ENCODE peak calls at places on chromosome 16, in eight cellular contexts. One of them, this sample, is unnamed.

GRCh38 chr16:29028457-29029167 is 43.8 kb downstream of the LAT start:
- DNase-seq in heart right ventricle: no peak
- DNase-seq in A549: no peak
- DNase-seq in AG04450: no peak
- DNase-seq in neural progenitor cell: no peak
- DNase-seq in sigmoid colon: peak
- DNase-seq in kidney: no peak
- DNase-seq in progenitor cell of endocrine pancreas: no peak
- DNase-seq in this sample: no peak

GRCh38 chr16:50718061-50718760 is 23.7 kb upstream of the CYLD start:
- DNase-seq in heart right ventricle: no peak
- DNase-seq in A549: no peak
- DNase-seq in AG04450: no peak
- DNase-seq in neural progenitor cell: no peak
- DNase-seq in sigmoid colon: peak
- DNase-seq in kidney: no peak
- DNase-seq in progenitor cell of endocrine pancreas: no peak
- DNase-seq in this sample: no peak

GRCh38 chr16:31010943-31011342 is 505 bp upstream of the STX1B start:
- DNase-seq in heart right ventricle: no peak
- DNase-seq in A549: no peak
- DNase-seq in AG04450: no peak
- DNase-seq in neural progenitor cell: no peak
- DNase-seq in sigmoid colon: no peak
- DNase-seq in kidney: no peak
- DNase-seq in progenitor cell of endocrine pancreas: no peak
- DNase-seq in this sample: no peak

GRCh38 chr16:5509794-5510193 is 412.2 kb upstream of the EEF2KMT start:
- DNase-seq in heart right ventricle: no peak
- DNase-seq in A549: no peak
- DNase-seq in AG04450: no peak
- DNase-seq in neural progenitor cell: no peak
- DNase-seq in sigmoid colon: no peak
- DNase-seq in kidney: peak
- DNase-seq in progenitor cell of endocrine pancreas: no peak
- DNase-seq in this sample: no peak

GRCh38 chr16:90007015-90007414 is 12.2 kb downstream of the DBNDD1 start:
- DNase-seq in heart right ventricle: no peak
- DNase-seq in A549: no peak
- DNase-seq in AG04450: no peak
- DNase-seq in neural progenitor cell: no peak
- DNase-seq in sigmoid colon: no peak
- DNase-seq in kidney: no peak
- DNase-seq in progenitor cell of endocrine pancreas: no peak
- DNase-seq in this sample: no peak

GRCh38 chr16:21684199-21684598 is 20.4 kb downstream of the OTOA start:
- DNase-seq in heart right ventricle: no peak
- DNase-seq in A549: peak
- DNase-seq in AG04450: no peak
- DNase-seq in neural progenitor cell: peak
- DNase-seq in sigmoid colon: no peak
- DNase-seq in kidney: no peak
- DNase-seq in progenitor cell of endocrine pancreas: no peak
- DNase-seq in this sample: no peak

GRCh38 chr16:89921699-89922476 is 1.3 kb upstream of the TUBB3 start:
- DNase-seq in heart right ventricle: peak
- DNase-seq in A549: peak
- DNase-seq in AG04450: peak
- DNase-seq in neural progenitor cell: peak
- DNase-seq in sigmoid colon: peak
- DNase-seq in kidney: peak
- DNase-seq in progenitor cell of endocrine pancreas: peak
- DNase-seq in this sample: peak

GRCh38 chr16:61024180-61024900 is 1011.9 kb downstream of the CDH8 start:
- DNase-seq in heart right ventricle: no peak
- DNase-seq in A549: no peak
- DNase-seq in AG04450: no peak
- DNase-seq in neural progenitor cell: peak
- DNase-seq in sigmoid colon: no peak
- DNase-seq in kidney: no peak
- DNase-seq in progenitor cell of endocrine pancreas: no peak
- DNase-seq in this sample: no peak

GRCh38 chr16:24721830-24722238 is 7.6 kb upstream of the TNRC6A start:
- DNase-seq in heart right ventricle: no peak
- DNase-seq in A549: no peak
- DNase-seq in AG04450: no peak
- DNase-seq in neural progenitor cell: no peak
- DNase-seq in sigmoid colon: no peak
- DNase-seq in kidney: no peak
- DNase-seq in progenitor cell of endocrine pancreas: no peak
- DNase-seq in this sample: no peak

GRCh38 chr16:11674818-11675560 is 6.7 kb downstream of the SNN start:
- DNase-seq in heart right ventricle: no peak
- DNase-seq in A549: no peak
- DNase-seq in AG04450: no peak
- DNase-seq in neural progenitor cell: no peak
- DNase-seq in sigmoid colon: no peak
- DNase-seq in kidney: peak
- DNase-seq in progenitor cell of endocrine pancreas: no peak
- DNase-seq in this sample: peak

GRCh38 chr16:48157302-48157701 is 1.5 kb upstream of the ABCC12 start:
- DNase-seq in heart right ventricle: no peak
- DNase-seq in A549: no peak
- DNase-seq in AG04450: no peak
- DNase-seq in neural progenitor cell: no peak
- DNase-seq in sigmoid colon: no peak
- DNase-seq in kidney: no peak
- DNase-seq in progenitor cell of endocrine pancreas: no peak
- DNase-seq in this sample: no peak

GRCh38 chr16:85926370-85926769 is 27.4 kb downstream of the IRF8 start:
- DNase-seq in heart right ventricle: no peak
- DNase-seq in A549: no peak
- DNase-seq in AG04450: no peak
- DNase-seq in neural progenitor cell: peak
- DNase-seq in sigmoid colon: no peak
- DNase-seq in kidney: no peak
- DNase-seq in progenitor cell of endocrine pancreas: no peak
- DNase-seq in this sample: peak

GRCh38 chr16:27403601-27403992 is 1.6 kb downstream of the IL21R start:
- DNase-seq in heart right ventricle: no peak
- DNase-seq in A549: no peak
- DNase-seq in AG04450: no peak
- DNase-seq in neural progenitor cell: no peak
- DNase-seq in sigmoid colon: no peak
- DNase-seq in kidney: no peak
- DNase-seq in progenitor cell of endocrine pancreas: no peak
- DNase-seq in this sample: no peak

GRCh38 chr16:55373489-55373832 is 49.5 kb downstream of the IRX6 start:
- DNase-seq in heart right ventricle: no peak
- DNase-seq in A549: no peak
- DNase-seq in AG04450: no peak
- DNase-seq in neural progenitor cell: no peak
- DNase-seq in sigmoid colon: no peak
- DNase-seq in kidney: no peak
- DNase-seq in progenitor cell of endocrine pancreas: no peak
- DNase-seq in this sample: no peak

GRCh38 chr16:55368205-55368604 is 44.2 kb downstream of the IRX6 start:
- DNase-seq in heart right ventricle: no peak
- DNase-seq in A549: no peak
- DNase-seq in AG04450: no peak
- DNase-seq in neural progenitor cell: no peak
- DNase-seq in sigmoid colon: no peak
- DNase-seq in kidney: no peak
- DNase-seq in progenitor cell of endocrine pancreas: no peak
- DNase-seq in this sample: no peak

GRCh38 chr16:55369151-55369550 is 45.1 kb downstream of the IRX6 start:
- DNase-seq in heart right ventricle: no peak
- DNase-seq in A549: no peak
- DNase-seq in AG04450: no peak
- DNase-seq in neural progenitor cell: no peak
- DNase-seq in sigmoid colon: no peak
- DNase-seq in kidney: no peak
- DNase-seq in progenitor cell of endocrine pancreas: no peak
- DNase-seq in this sample: no peak

GRCh38 chr16:55372792-55373488 is 48.9 kb downstream of the IRX6 start:
- DNase-seq in heart right ventricle: peak
- DNase-seq in A549: no peak
- DNase-seq in AG04450: no peak
- DNase-seq in neural progenitor cell: no peak
- DNase-seq in sigmoid colon: no peak
- DNase-seq in kidney: no peak
- DNase-seq in progenitor cell of endocrine pancreas: no peak
- DNase-seq in this sample: no peak

GRCh38 chr16:55370762-55371482 is 46.9 kb downstream of the IRX6 start:
- DNase-seq in heart right ventricle: peak
- DNase-seq in A549: peak
- DNase-seq in AG04450: no peak
- DNase-seq in neural progenitor cell: peak
- DNase-seq in sigmoid colon: peak
- DNase-seq in kidney: peak
- DNase-seq in progenitor cell of endocrine pancreas: peak
- DNase-seq in this sample: no peak
- TF ChIP-seq CTCF in heart right ventricle: peak
- TF ChIP-seq CTCF in A549: peak
- TF ChIP-seq CTCF in AG04450: peak
- TF ChIP-seq CTCF in neural progenitor cell: peak
- TF ChIP-seq CTCF in sigmoid colon: no peak
- TF ChIP-seq CTCF in kidney: peak
- TF ChIP-seq CTCF in progenitor cell of endocrine pancreas: peak
- TF ChIP-seq CTCF in this sample: peak

GRCh38 chr16:55021595-55022475 is 91.2 kb downstream of the IRX5 start:
- DNase-seq in heart right ventricle: no peak
- DNase-seq in A549: peak
- DNase-seq in AG04450: no peak
- DNase-seq in neural progenitor cell: peak
- DNase-seq in sigmoid colon: no peak
- DNase-seq in kidney: no peak
- DNase-seq in progenitor cell of endocrine pancreas: no peak
- DNase-seq in this sample: no peak
- TF ChIP-seq CTCF in heart right ventricle: no peak
- TF ChIP-seq CTCF in A549: peak
- TF ChIP-seq CTCF in AG04450: no peak
- TF ChIP-seq CTCF in neural progenitor cell: peak
- TF ChIP-seq CTCF in sigmoid colon: no peak
- TF ChIP-seq CTCF in kidney: no peak
- TF ChIP-seq CTCF in progenitor cell of endocrine pancreas: peak
- TF ChIP-seq CTCF in this sample: peak

DNA sequence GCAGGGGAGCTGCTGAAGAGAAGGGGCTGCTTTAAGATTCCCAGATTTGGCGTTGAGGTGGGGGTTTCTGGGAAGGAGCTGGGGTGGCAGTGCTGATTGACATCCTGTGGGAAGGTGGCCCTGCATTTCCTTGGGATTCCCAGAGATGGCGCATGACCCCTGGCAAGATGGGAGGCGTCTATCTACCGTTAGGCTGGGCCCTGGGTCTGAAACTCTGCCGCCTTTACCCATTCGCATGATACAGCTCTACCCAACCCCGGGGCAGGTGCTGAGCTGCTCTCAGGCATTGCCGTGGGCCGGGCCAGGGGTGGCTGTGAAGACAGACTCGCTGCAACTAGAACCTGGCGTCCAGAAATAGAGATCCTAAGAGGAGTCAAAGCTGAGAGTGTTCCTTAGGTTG is 9.9 kb upstream of the MVD start:
- DNase-seq in heart right ventricle: no peak
- DNase-seq in A549: peak
- DNase-seq in AG04450: no peak
- DNase-seq in neural progenitor cell: peak
- DNase-seq in sigmoid colon: no peak
- DNase-seq in kidney: no peak
- DNase-seq in progenitor cell of endocrine pancreas: no peak
- DNase-seq in this sample: no peak
- TF ChIP-seq CTCF in heart right ventricle: no peak
- TF ChIP-seq CTCF in A549: peak
- TF ChIP-seq CTCF in AG04450: peak
- TF ChIP-seq CTCF in neural progenitor cell: peak
- TF ChIP-seq CTCF in sigmoid colon: no peak
- TF ChIP-seq CTCF in kidney: no peak
- TF ChIP-seq CTCF in progenitor cell of endocrine pancreas: peak
- TF ChIP-seq CTCF in this sample: peak

GRCh38 chr16:391885-392335 is 5.1 kb upstream of the NME4 start:
- DNase-seq in heart right ventricle: no peak
- DNase-seq in A549: peak
- DNase-seq in AG04450: peak
- DNase-seq in neural progenitor cell: peak
- DNase-seq in sigmoid colon: no peak
- DNase-seq in kidney: peak
- DNase-seq in progenitor cell of endocrine pancreas: no peak
- DNase-seq in this sample: peak

GRCh38 chr16:396199-396598 is 800 bp upstream of the NME4 start:
- DNase-seq in heart right ventricle: no peak
- DNase-seq in A549: no peak
- DNase-seq in AG04450: no peak
- DNase-seq in neural progenitor cell: peak
- DNase-seq in sigmoid colon: no peak
- DNase-seq in kidney: no peak
- DNase-seq in progenitor cell of endocrine pancreas: no peak
- DNase-seq in this sample: no peak

GRCh38 chr16:389317-389716 is 7.5 kb upstream of the PGAP6 start:
- DNase-seq in heart right ventricle: no peak
- DNase-seq in A549: no peak
- DNase-seq in AG04450: no peak
- DNase-seq in neural progenitor cell: no peak
- DNase-seq in sigmoid colon: no peak
- DNase-seq in kidney: no peak
- DNase-seq in progenitor cell of endocrine pancreas: no peak
- DNase-seq in this sample: no peak

GRCh38 chr16:396605-397004 is 394 bp upstream of the NME4 start:
- DNase-seq in heart right ventricle: no peak
- DNase-seq in A549: peak
- DNase-seq in AG04450: no peak
- DNase-seq in neural progenitor cell: peak
- DNase-seq in sigmoid colon: peak
- DNase-seq in kidney: peak
- DNase-seq in progenitor cell of endocrine pancreas: no peak
- DNase-seq in this sample: peak

DNA sequence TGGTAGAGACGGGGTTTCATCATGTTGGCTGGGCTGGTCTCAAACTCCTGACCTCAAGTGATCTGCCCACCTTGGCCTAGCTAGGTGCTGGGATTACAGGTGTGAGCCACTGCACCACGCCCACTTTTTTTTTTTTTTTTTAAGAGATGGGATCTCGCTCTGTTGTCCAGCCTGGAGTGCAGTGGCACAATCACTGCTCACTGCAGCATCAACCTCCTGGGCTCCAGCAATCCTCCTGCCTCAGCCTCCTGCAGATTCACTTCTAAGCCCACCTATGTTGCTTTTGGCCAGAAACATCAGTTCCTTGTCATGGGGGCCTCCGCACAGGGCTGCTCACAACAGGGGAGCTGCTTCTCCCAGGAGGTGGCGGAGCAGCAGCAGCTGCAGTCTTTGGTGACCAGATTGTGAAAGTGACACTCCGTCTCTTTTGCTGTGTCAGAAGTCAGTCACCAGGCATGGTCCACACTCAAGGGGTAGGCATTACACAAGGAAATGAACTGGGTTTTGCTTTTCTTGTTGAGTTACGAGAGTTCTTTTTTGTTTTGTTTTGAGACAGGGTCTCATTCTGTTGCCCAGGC is 4.5 kb upstream of the NME4 start:
- DNase-seq in heart right ventricle: no peak
- DNase-seq in A549: no peak
- DNase-seq in AG04450: no peak
- DNase-seq in neural progenitor cell: no peak
- DNase-seq in sigmoid colon: no peak
- DNase-seq in kidney: no peak
- DNase-seq in progenitor cell of endocrine pancreas: no peak
- DNase-seq in this sample: no peak
- TF ChIP-seq CTCF in heart right ventricle: no peak
- TF ChIP-seq CTCF in A549: no peak
- TF ChIP-seq CTCF in AG04450: no peak
- TF ChIP-seq CTCF in neural progenitor cell: no peak
- TF ChIP-seq CTCF in sigmoid colon: no peak
- TF ChIP-seq CTCF in kidney: no peak
- TF ChIP-seq CTCF in progenitor cell of endocrine pancreas: no peak
- TF ChIP-seq CTCF in this sample: no peak

This sample was measured in chondrocyte.